ENCODE peak calls at places on chromosomes 12 and 14, in nine cellular contexts. One of them, this sample, is unnamed.

GRCh38 chr12:42892702-42893101 is 303.2 kb upstream of the PRICKLE1 start:
- DNase-seq in uterus: no peak
- DNase-seq in breast epithelium: no peak
- DNase-seq in stomach: no peak
- DNase-seq in spleen: no peak
- DNase-seq in esophagus muscularis mucosa: no peak
- DNase-seq in transverse colon: no peak
- DNase-seq in IMR-90: no peak
- DNase-seq in esophagus squamous epithelium: no peak
- DNase-seq in this sample: no peak

GRCh38 chr12:118571730-118572129 is 195.4 kb downstream of the SUDS3 start:
- DNase-seq in uterus: no peak
- DNase-seq in breast epithelium: no peak
- DNase-seq in stomach: no peak
- DNase-seq in spleen: no peak
- DNase-seq in esophagus muscularis mucosa: no peak
- DNase-seq in transverse colon: no peak
- DNase-seq in IMR-90: no peak
- DNase-seq in esophagus squamous epithelium: no peak
- DNase-seq in this sample: no peak

GRCh38 chr12:122192441-122192840 is 9.5 kb downstream of the LRRC43 start:
- DNase-seq in uterus: no peak
- DNase-seq in breast epithelium: no peak
- DNase-seq in stomach: no peak
- DNase-seq in spleen: no peak
- DNase-seq in esophagus muscularis mucosa: no peak
- DNase-seq in transverse colon: no peak
- DNase-seq in IMR-90: no peak
- DNase-seq in esophagus squamous epithelium: no peak
- DNase-seq in this sample: no peak

GRCh38 chr12:47938093-47938492 is 25.3 kb upstream of the TMEM106C start:
- DNase-seq in uterus: no peak
- DNase-seq in breast epithelium: no peak
- DNase-seq in stomach: no peak
- DNase-seq in spleen: no peak
- DNase-seq in esophagus muscularis mucosa: no peak
- DNase-seq in transverse colon: no peak
- DNase-seq in IMR-90: peak; percentile 56
- DNase-seq in esophagus squamous epithelium: no peak
- DNase-seq in this sample: no peak

GRCh38 chr14:90620540-90621204 is 195.6 kb downstream of the TTC7B start:
- DNase-seq in uterus: no peak
- DNase-seq in breast epithelium: no peak
- DNase-seq in stomach: no peak
- DNase-seq in spleen: no peak
- DNase-seq in esophagus muscularis mucosa: no peak
- DNase-seq in transverse colon: no peak
- DNase-seq in IMR-90: no peak
- DNase-seq in esophagus squamous epithelium: no peak
- DNase-seq in this sample: no peak

GRCh38 chr14:89540830-89541470 is 123.9 kb upstream of the FOXN3 start:
- DNase-seq in uterus: no peak
- DNase-seq in breast epithelium: no peak
- DNase-seq in stomach: no peak
- DNase-seq in spleen: no peak
- DNase-seq in esophagus muscularis mucosa: peak; percentile 39
- DNase-seq in transverse colon: no peak
- DNase-seq in IMR-90: peak; percentile 95
- DNase-seq in esophagus squamous epithelium: no peak
- DNase-seq in this sample: no peak

GRCh38 chr14:74402264-74403251 is 23.5 kb downstream of the SYNDIG1L start:
- DNase-seq in uterus: no peak
- DNase-seq in breast epithelium: no peak
- DNase-seq in stomach: no peak
- DNase-seq in spleen: peak; percentile 84
- DNase-seq in esophagus muscularis mucosa: no peak
- DNase-seq in transverse colon: no peak
- DNase-seq in IMR-90: no peak
- DNase-seq in esophagus squamous epithelium: no peak
- DNase-seq in this sample: no peak

GRCh38 chr12:64506955-64507354 is 55.0 kb downstream of the TBK1 start:
- DNase-seq in uterus: no peak
- DNase-seq in breast epithelium: no peak
- DNase-seq in stomach: no peak
- DNase-seq in spleen: no peak
- DNase-seq in esophagus muscularis mucosa: no peak
- DNase-seq in transverse colon: no peak
- DNase-seq in IMR-90: no peak
- DNase-seq in esophagus squamous epithelium: no peak
- DNase-seq in this sample: no peak

GRCh38 chr14:93234798-93235197 is 27.7 kb downstream of the UBR7 start:
- DNase-seq in uterus: no peak
- DNase-seq in breast epithelium: no peak
- DNase-seq in stomach: no peak
- DNase-seq in spleen: no peak
- DNase-seq in esophagus muscularis mucosa: no peak
- DNase-seq in transverse colon: no peak
- DNase-seq in IMR-90: peak; percentile 85
- DNase-seq in esophagus squamous epithelium: no peak
- DNase-seq in this sample: no peak

GRCh38 chr14:71675126-71675901 is 256.9 kb upstream of the RGS6 start:
- DNase-seq in uterus: no peak
- DNase-seq in breast epithelium: no peak
- DNase-seq in stomach: no peak
- DNase-seq in spleen: no peak
- DNase-seq in esophagus muscularis mucosa: no peak
- DNase-seq in transverse colon: no peak
- DNase-seq in IMR-90: no peak
- DNase-seq in esophagus squamous epithelium: no peak
- DNase-seq in this sample: no peak

GRCh38 chr14:103155013-103155412 is 31.8 kb downstream of the TNFAIP2 start:
- DNase-seq in uterus: no peak
- DNase-seq in breast epithelium: no peak
- DNase-seq in stomach: peak; percentile 52
- DNase-seq in spleen: no peak
- DNase-seq in esophagus muscularis mucosa: no peak
- DNase-seq in transverse colon: peak; percentile 34
- DNase-seq in IMR-90: peak; percentile 13
- DNase-seq in esophagus squamous epithelium: no peak
- DNase-seq in this sample: no peak

GRCh38 chr14:105944632-105945610 is 418.5 kb downstream of the TMEM121 start:
- DNase-seq in uterus: peak; percentile 28
- DNase-seq in breast epithelium: peak; percentile 40
- DNase-seq in stomach: peak; percentile 85
- DNase-seq in spleen: peak; percentile 89
- DNase-seq in esophagus muscularis mucosa: no peak
- DNase-seq in transverse colon: peak; percentile 77
- DNase-seq in IMR-90: no peak
- DNase-seq in esophagus squamous epithelium: no peak
- DNase-seq in this sample: peak; percentile 50

GRCh38 chr12:53344824-53345485 is 8.8 kb upstream of the SP7 start:
- DNase-seq in uterus: peak; percentile 84
- DNase-seq in breast epithelium: peak; percentile 71
- DNase-seq in stomach: peak; percentile 73
- DNase-seq in spleen: peak; percentile 91
- DNase-seq in esophagus muscularis mucosa: peak; percentile 93
- DNase-seq in transverse colon: peak; percentile 78
- DNase-seq in IMR-90: peak; percentile 72
- DNase-seq in esophagus squamous epithelium: no peak
- DNase-seq in this sample: peak; percentile 58
- TF ChIP-seq POLR2A in uterus: peak; percentile 39
- TF ChIP-seq POLR2A in breast epithelium: no peak
- TF ChIP-seq POLR2A in stomach: no peak
- TF ChIP-seq POLR2A in spleen: no peak
- TF ChIP-seq POLR2A in esophagus muscularis mucosa: no peak
- TF ChIP-seq POLR2A in transverse colon: peak; percentile 21
- TF ChIP-seq POLR2A in IMR-90: peak; percentile 61
- TF ChIP-seq POLR2A in esophagus squamous epithelium: no peak
- TF ChIP-seq POLR2A in this sample: peak; percentile 35

GRCh38 chr14:52929192-52929807 is 21.6 kb downstream of the FERMT2 start:
- DNase-seq in uterus: no peak
- DNase-seq in breast epithelium: no peak
- DNase-seq in stomach: no peak
- DNase-seq in spleen: no peak
- DNase-seq in esophagus muscularis mucosa: no peak
- DNase-seq in transverse colon: no peak
- DNase-seq in IMR-90: no peak
- DNase-seq in esophagus squamous epithelium: no peak
- DNase-seq in this sample: no peak
- H3K4me1 ChIP-seq in uterus: peaks cover 12% of the 10 kb centered on the region
- H3K4me1 ChIP-seq in breast epithelium: no peaks in the 10 kb centered on the region
- H3K4me1 ChIP-seq in stomach: peaks cover 50% of the 10 kb centered on the region
- H3K4me1 ChIP-seq in spleen: peaks cover 10% of the 10 kb centered on the region
- H3K4me1 ChIP-seq in esophagus muscularis mucosa: peaks cover 100% of the 10 kb centered on the region
- H3K4me1 ChIP-seq in transverse colon: peaks cover 32% of the 10 kb centered on the region
- H3K4me1 ChIP-seq in IMR-90: peaks cover 23% of the 10 kb centered on the region
- H3K4me1 ChIP-seq in esophagus squamous epithelium: no peaks in the 10 kb centered on the region
- H3K4me1 ChIP-seq in this sample: no peaks in the 10 kb centered on the region

DNA sequence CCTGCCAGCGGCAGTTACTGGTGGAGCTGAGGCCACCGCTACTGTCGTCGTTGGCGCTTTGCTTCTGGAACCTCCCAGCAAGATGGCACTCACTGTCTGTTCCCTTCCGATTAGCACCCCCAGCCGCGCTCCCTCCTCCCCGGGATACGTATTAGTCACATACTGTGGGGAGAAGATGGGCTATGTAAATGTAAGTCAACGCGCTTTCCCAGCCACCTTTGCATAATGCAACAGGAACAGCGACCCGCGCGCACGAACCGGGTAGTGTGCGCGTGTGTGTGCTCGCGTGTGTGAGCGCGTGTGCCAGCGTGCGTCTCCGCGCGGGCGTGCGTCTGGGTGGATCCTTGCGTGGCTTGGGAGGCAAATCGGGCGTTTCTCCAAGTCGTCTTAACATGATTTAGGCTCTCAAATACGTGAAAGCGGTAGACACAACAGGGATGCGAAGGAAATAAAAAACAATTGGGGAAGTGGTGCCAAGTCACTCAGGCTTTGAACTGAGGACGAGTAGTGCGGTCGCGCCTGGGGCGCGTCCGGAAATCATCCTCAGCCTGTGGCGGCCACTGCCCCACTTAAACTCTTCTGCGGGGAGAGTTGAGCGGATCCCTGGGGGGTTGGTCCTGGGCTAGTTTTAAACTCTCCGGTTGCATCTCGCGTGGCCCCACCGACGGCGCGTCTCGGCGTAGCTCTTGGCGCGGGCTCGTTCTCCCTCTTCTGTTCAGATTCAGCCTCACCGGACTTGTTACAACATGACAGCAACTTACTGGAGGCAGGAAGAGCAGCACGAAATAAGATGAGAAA is 1.8 kb downstream of the FLRT2 start:
- DNase-seq in uterus: peak; percentile 53
- DNase-seq in breast epithelium: peak; percentile 52
- DNase-seq in stomach: peak; percentile 26
- DNase-seq in spleen: peak; percentile 79
- DNase-seq in esophagus muscularis mucosa: no peak
- DNase-seq in transverse colon: no peak
- DNase-seq in IMR-90: peak; percentile 80
- DNase-seq in esophagus squamous epithelium: no peak
- DNase-seq in this sample: peak; percentile 26
- TF ChIP-seq POLR2A in uterus: no peak
- TF ChIP-seq POLR2A in breast epithelium: no peak
- TF ChIP-seq POLR2A in stomach: no peak
- TF ChIP-seq POLR2A in spleen: no peak
- TF ChIP-seq POLR2A in esophagus muscularis mucosa: no peak
- TF ChIP-seq POLR2A in transverse colon: no peak
- TF ChIP-seq POLR2A in IMR-90: no peak
- TF ChIP-seq POLR2A in esophagus squamous epithelium: no peak
- TF ChIP-seq POLR2A in this sample: no peak

GRCh38 chr14:95511687-95512086 is 4.8 kb downstream of the SYNE3 start:
- DNase-seq in uterus: no peak
- DNase-seq in breast epithelium: no peak
- DNase-seq in stomach: no peak
- DNase-seq in spleen: no peak
- DNase-seq in esophagus muscularis mucosa: no peak
- DNase-seq in transverse colon: no peak
- DNase-seq in IMR-90: no peak
- DNase-seq in esophagus squamous epithelium: no peak
- DNase-seq in this sample: no peak
- H3K4me1 ChIP-seq in uterus: peaks cover 7% of the 10 kb centered on the region
- H3K4me1 ChIP-seq in breast epithelium: peaks cover 30% of the 10 kb centered on the region
- H3K4me1 ChIP-seq in stomach: peaks cover 33% of the 10 kb centered on the region
- H3K4me1 ChIP-seq in spleen: peaks cover 85% of the 10 kb centered on the region
- H3K4me1 ChIP-seq in esophagus muscularis mucosa: peaks cover 88% of the 10 kb centered on the region
- H3K4me1 ChIP-seq in transverse colon: peaks cover 36% of the 10 kb centered on the region
- H3K4me1 ChIP-seq in IMR-90: peaks cover 23% of the 10 kb centered on the region
- H3K4me1 ChIP-seq in esophagus squamous epithelium: peaks cover 38% of the 10 kb centered on the region
- H3K4me1 ChIP-seq in this sample: peaks cover 4% of the 10 kb centered on the region

This sample was measured in prostate gland.